ENCODE peak calls at places on chromosomes 12 and 14, in eight cellular contexts. One of them, this sample, is unnamed.
A peak's percentile ranks its signal among the peaks of the same experiment; 100 is the strongest.

GRCh38 chr12:123278150-123278627 is 6.5 kb upstream of the CDK2AP1 start:
- DNase-seq in NB4: peak; percentile 41
- DNase-seq in A549: no peak
- DNase-seq in heart left ventricle: no peak
- DNase-seq in ovary: no peak
- DNase-seq in body of pancreas: no peak
- DNase-seq in HCT116: no peak
- DNase-seq in esophagus squamous epithelium: no peak
- DNase-seq in this sample: peak; percentile 51

GRCh38 chr12:56084958-56085543 is 5.1 kb downstream of the ERBB3 start:
- DNase-seq in esophagus squamous epithelium: no peak
- DNase-seq in body of pancreas: peak; percentile 48
- DNase-seq in HCT116: no peak
- DNase-seq in A549: peak; percentile 62
- DNase-seq in NB4: peak; percentile 73
- DNase-seq in ovary: no peak
- DNase-seq in heart left ventricle: no peak
- DNase-seq in this sample: no peak

GRCh38 chr14:102768223-102769048 is 8.8 kb upstream of the TRAF3 start:
- DNase-seq in A549: no peak
- DNase-seq in ovary: no peak
- DNase-seq in body of pancreas: no peak
- DNase-seq in esophagus squamous epithelium: no peak
- DNase-seq in heart left ventricle: no peak
- DNase-seq in NB4: peak; percentile 93
- DNase-seq in HCT116: no peak
- DNase-seq in this sample: peak; percentile 65

GRCh38 chr12:47783821-47784819 is 11.1 kb downstream of the SLC48A1 start:
- DNase-seq in A549: no peak
- DNase-seq in esophagus squamous epithelium: no peak
- DNase-seq in heart left ventricle: no peak
- DNase-seq in ovary: no peak
- DNase-seq in HCT116: no peak
- DNase-seq in NB4: no peak
- DNase-seq in body of pancreas: no peak
- DNase-seq in this sample: no peak

GRCh38 chr12:88194868-88195267 is 52.8 kb downstream of the TMTC3 start:
- DNase-seq in HCT116: no peak
- DNase-seq in esophagus squamous epithelium: no peak
- DNase-seq in ovary: no peak
- DNase-seq in NB4: no peak
- DNase-seq in A549: no peak
- DNase-seq in heart left ventricle: no peak
- DNase-seq in body of pancreas: no peak
- DNase-seq in this sample: no peak

GRCh38 chr14:103517626-103518415 is 4.8 kb downstream of the CKB start:
- DNase-seq in body of pancreas: no peak
- DNase-seq in HCT116: no peak
- DNase-seq in NB4: peak; percentile 6
- DNase-seq in ovary: peak; percentile 74
- DNase-seq in A549: no peak
- DNase-seq in esophagus squamous epithelium: no peak
- DNase-seq in heart left ventricle: no peak
- DNase-seq in this sample: no peak

GRCh38 chr14:52007211-52007610 is 17.9 kb downstream of the RTRAF start:
- DNase-seq in heart left ventricle: no peak
- DNase-seq in ovary: no peak
- DNase-seq in A549: no peak
- DNase-seq in NB4: no peak
- DNase-seq in body of pancreas: no peak
- DNase-seq in HCT116: no peak
- DNase-seq in esophagus squamous epithelium: no peak
- DNase-seq in this sample: no peak

GRCh38 chr12:113403435-113404415 is at the start of gene SDS:
- DNase-seq in body of pancreas: peak; percentile 61
- DNase-seq in HCT116: no peak
- DNase-seq in NB4: peak; percentile 83
- DNase-seq in A549: no peak
- DNase-seq in ovary: peak; percentile 75
- DNase-seq in esophagus squamous epithelium: no peak
- DNase-seq in heart left ventricle: peak; percentile 68
- DNase-seq in this sample: no peak

GRCh38 chr12:24698972-24699371 is 249.9 kb downstream of the BCAT1 start:
- DNase-seq in heart left ventricle: no peak
- DNase-seq in esophagus squamous epithelium: no peak
- DNase-seq in HCT116: no peak
- DNase-seq in ovary: no peak
- DNase-seq in A549: no peak
- DNase-seq in NB4: no peak
- DNase-seq in body of pancreas: no peak
- DNase-seq in this sample: no peak

GRCh38 chr12:106039242-106039641 is 99.5 kb downstream of the NUAK1 start:
- DNase-seq in ovary: no peak
- DNase-seq in A549: no peak
- DNase-seq in esophagus squamous epithelium: no peak
- DNase-seq in NB4: no peak
- DNase-seq in body of pancreas: no peak
- DNase-seq in heart left ventricle: no peak
- DNase-seq in HCT116: no peak
- DNase-seq in this sample: no peak

GRCh38 chr12:116372815-116373214 is 95.3 kb upstream of the MED13L start:
- DNase-seq in ovary: no peak
- DNase-seq in body of pancreas: no peak
- DNase-seq in esophagus squamous epithelium: no peak
- DNase-seq in HCT116: no peak
- DNase-seq in NB4: no peak
- DNase-seq in A549: no peak
- DNase-seq in heart left ventricle: no peak
- DNase-seq in this sample: no peak

GRCh38 chr12:128801879-128802391 is 21.8 kb downstream of the SLC15A4 start:
- DNase-seq in HCT116: no peak
- DNase-seq in A549: no peak
- DNase-seq in body of pancreas: no peak
- DNase-seq in heart left ventricle: no peak
- DNase-seq in esophagus squamous epithelium: no peak
- DNase-seq in NB4: no peak
- DNase-seq in ovary: no peak
- DNase-seq in this sample: no peak

DNA sequence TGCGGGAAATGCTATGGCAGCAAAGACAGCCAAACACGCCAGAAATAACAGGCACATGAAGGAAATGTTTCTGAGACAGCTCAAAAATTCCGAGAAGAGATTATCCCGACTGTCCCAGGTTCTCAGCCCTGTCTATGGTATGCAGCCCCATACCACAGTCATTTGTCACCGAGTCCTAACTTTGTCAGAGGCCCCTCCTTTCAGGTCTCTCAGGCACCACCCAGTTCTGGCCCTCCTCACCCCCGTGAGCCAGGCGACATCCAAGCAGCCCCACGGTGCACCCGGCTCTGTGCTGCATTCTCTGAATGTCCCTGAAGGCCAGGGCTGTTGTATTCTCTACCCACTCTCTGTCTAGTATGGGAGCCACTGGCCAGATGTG is 24.0 kb downstream of the SSH1 start:
- DNase-seq in body of pancreas: no peak
- DNase-seq in ovary: no peak
- DNase-seq in HCT116: peak; percentile 71
- DNase-seq in heart left ventricle: no peak
- DNase-seq in A549: peak; percentile 74
- DNase-seq in esophagus squamous epithelium: no peak
- DNase-seq in NB4: no peak
- DNase-seq in this sample: no peak
- TF ChIP-seq POLR2A in body of pancreas: no peak
- TF ChIP-seq POLR2A in ovary: no peak
- TF ChIP-seq POLR2A in HCT116: no peak
- TF ChIP-seq POLR2A in heart left ventricle: peak; percentile 27
- TF ChIP-seq POLR2A in A549: no peak
- TF ChIP-seq POLR2A in esophagus squamous epithelium: no peak
- TF ChIP-seq POLR2A in NB4: no peak
- TF ChIP-seq POLR2A in this sample: no peak

DNA sequence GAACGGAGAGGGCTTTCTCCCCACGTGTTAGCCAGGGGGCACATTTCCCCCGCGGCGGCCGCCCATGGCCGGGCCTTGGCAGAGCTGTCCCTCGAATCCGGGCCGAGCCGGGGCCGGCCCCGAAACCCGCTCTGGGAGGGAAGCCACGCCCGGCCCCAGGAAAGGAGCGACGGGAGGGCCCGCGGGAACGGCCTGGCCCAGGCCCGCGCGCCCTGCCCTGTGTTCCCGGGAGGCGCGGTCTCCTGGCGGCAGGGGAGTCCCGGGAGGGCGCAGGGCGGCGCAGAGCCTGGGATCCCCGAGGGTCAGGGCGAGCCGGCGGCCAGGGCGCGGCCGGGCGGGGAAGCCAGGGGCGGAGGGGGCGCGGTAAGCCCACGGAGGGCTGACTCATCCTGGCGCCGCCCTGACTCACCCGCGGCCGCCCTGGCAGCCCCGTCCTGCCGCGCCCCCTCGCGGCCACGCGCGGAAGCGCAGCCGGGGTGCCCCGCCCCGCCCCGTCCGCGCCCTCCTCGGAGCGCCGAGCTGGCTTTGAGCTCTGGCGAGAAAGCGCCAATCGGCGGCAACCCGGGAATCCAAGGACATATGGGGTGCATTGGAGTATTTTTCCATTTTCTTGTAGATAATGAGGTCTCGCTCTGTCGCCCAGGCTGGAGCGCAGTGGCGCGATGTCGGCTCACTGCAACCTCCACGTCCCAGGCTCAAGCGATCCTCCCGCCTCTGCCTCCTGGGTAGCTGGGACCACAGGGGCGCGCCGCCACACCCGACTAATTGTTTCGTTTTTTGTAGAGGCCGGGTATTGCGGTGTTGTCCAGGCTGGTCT is 31.8 kb upstream of the PLEKHG6 start:
- DNase-seq in heart left ventricle: peak; percentile 88
- DNase-seq in ovary: peak; percentile 92
- DNase-seq in HCT116: no peak
- DNase-seq in esophagus squamous epithelium: no peak
- DNase-seq in A549: peak; percentile 71
- DNase-seq in body of pancreas: peak; percentile 89
- DNase-seq in NB4: peak; percentile 86
- DNase-seq in this sample: peak; percentile 91
- TF ChIP-seq POLR2A in heart left ventricle: peak; percentile 37
- TF ChIP-seq POLR2A in ovary: no peak
- TF ChIP-seq POLR2A in HCT116: peak; percentile 12
- TF ChIP-seq POLR2A in esophagus squamous epithelium: no peak
- TF ChIP-seq POLR2A in A549: peak; percentile 45
- TF ChIP-seq POLR2A in body of pancreas: peak; percentile 69
- TF ChIP-seq POLR2A in NB4: no peak
- TF ChIP-seq POLR2A in this sample: no peak

GRCh38 chr12:9649532-9649940 is 20.0 kb upstream of the CLEC2D start:
- DNase-seq in A549: no peak
- DNase-seq in heart left ventricle: no peak
- DNase-seq in body of pancreas: no peak
- DNase-seq in NB4: peak; percentile 82
- DNase-seq in HCT116: no peak
- DNase-seq in ovary: no peak
- DNase-seq in esophagus squamous epithelium: no peak
- DNase-seq in this sample: no peak

GRCh38 chr12:9648701-9649531 is 20.6 kb upstream of the CLEC2D start:
- DNase-seq in HCT116: no peak
- DNase-seq in body of pancreas: no peak
- DNase-seq in A549: no peak
- DNase-seq in ovary: no peak
- DNase-seq in esophagus squamous epithelium: no peak
- DNase-seq in heart left ventricle: no peak
- DNase-seq in NB4: no peak
- DNase-seq in this sample: no peak

GRCh38 chr12:9646794-9647622 is 22.5 kb upstream of the CLEC2D start:
- DNase-seq in HCT116: no peak
- DNase-seq in body of pancreas: no peak
- DNase-seq in A549: peak; percentile 2
- DNase-seq in heart left ventricle: no peak
- DNase-seq in ovary: no peak
- DNase-seq in NB4: peak; percentile 49
- DNase-seq in esophagus squamous epithelium: no peak
- DNase-seq in this sample: no peak

GRCh38 chr12:9651265-9651729 is 18.2 kb upstream of the CLEC2D start:
- DNase-seq in ovary: no peak
- DNase-seq in HCT116: no peak
- DNase-seq in esophagus squamous epithelium: no peak
- DNase-seq in heart left ventricle: no peak
- DNase-seq in body of pancreas: no peak
- DNase-seq in A549: no peak
- DNase-seq in NB4: peak; percentile 85
- DNase-seq in this sample: no peak

DNA sequence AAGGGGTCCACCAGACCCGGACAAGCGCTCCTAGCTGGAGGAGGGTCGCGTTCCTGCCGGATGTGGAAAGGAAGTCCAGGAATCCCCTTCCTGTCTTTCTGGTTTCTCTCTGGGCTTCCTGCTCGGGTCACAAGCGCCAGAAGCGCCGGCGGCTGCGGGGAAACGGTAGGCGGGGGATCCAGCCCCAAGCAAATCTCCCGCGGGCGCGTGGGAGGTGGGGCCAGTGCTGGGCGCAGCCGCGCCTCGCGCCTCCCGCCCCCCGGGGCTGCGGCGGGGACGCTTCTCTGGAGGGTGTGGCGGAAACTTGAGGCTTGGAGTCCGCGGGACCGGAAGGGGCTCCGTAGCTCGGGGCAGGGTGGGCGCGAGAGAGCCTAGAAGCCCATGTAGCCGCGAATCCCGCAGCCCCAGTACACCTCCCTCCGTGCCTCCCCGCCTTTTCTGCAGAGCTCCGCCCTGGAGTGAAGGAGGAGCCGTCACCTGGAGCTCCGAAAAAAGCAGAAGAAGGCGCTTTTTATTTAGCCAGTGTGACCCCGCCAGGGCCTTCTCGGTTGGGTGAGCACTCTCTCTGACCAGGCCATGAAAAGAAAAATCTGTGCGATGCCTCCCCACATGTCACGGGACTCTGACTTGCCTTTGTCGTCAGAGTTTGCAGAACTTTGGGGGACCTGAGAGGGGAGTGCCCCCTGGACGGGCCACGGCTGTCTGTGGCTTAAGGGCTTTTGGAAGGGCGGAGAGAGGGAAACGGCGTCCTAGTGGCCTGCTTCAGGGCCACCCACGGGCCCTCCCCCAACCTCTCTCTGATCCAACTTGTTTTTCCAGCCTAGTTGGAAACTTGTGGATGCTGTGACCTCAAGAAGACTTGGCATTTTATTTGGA is 21.4 kb upstream of the CLEC2D start:
- DNase-seq in heart left ventricle: peak; percentile 87
- DNase-seq in esophagus squamous epithelium: peak; percentile 38
- DNase-seq in A549: peak; percentile 83
- DNase-seq in NB4: peak; percentile 99
- DNase-seq in ovary: peak; percentile 89
- DNase-seq in HCT116: no peak
- DNase-seq in body of pancreas: peak; percentile 70
- DNase-seq in this sample: peak; percentile 57
- TF ChIP-seq POLR2A in heart left ventricle: peak; percentile 76
- TF ChIP-seq POLR2A in esophagus squamous epithelium: no peak
- TF ChIP-seq POLR2A in A549: peak; percentile 39
- TF ChIP-seq POLR2A in NB4: peak; percentile 82
- TF ChIP-seq POLR2A in ovary: peak; percentile 16
- TF ChIP-seq POLR2A in HCT116: no peak
- TF ChIP-seq POLR2A in body of pancreas: peak; percentile 76
- TF ChIP-seq POLR2A in this sample: no peak

DNA sequence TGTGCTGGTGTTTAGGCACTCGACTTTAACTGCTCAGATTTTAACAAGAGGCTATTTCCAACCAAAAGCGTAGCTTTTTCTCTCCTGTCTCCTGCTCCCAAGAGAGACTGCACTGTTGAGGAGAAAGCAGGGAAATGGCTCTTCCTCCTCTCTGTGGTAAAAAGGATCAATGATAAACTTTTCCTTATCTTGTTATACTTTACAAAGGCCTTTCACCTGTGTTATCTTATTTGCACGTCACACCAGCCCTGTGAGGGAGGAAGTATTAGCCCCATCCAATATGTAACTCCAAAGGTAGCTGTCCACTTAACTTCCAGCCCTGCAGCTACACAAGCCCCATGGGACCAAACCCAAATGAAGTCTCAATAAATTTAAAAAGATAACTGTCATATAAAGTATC is 32.9 kb upstream of the ZFP36L1 start:
- DNase-seq in esophagus squamous epithelium: no peak
- DNase-seq in A549: no peak
- DNase-seq in ovary: no peak
- DNase-seq in HCT116: no peak
- DNase-seq in heart left ventricle: no peak
- DNase-seq in body of pancreas: no peak
- DNase-seq in NB4: no peak
- DNase-seq in this sample: no peak
- TF ChIP-seq POLR2A in esophagus squamous epithelium: no peak
- TF ChIP-seq POLR2A in A549: no peak
- TF ChIP-seq POLR2A in ovary: no peak
- TF ChIP-seq POLR2A in HCT116: no peak
- TF ChIP-seq POLR2A in heart left ventricle: no peak
- TF ChIP-seq POLR2A in body of pancreas: no peak
- TF ChIP-seq POLR2A in NB4: no peak
- TF ChIP-seq POLR2A in this sample: no peak

This sample was measured in GM12891.